ENCODE peak calls at places on chromosomes 2 and 18, in eight cellular contexts. B, Q, K, Z, M, P, X and R are unnamed samples.
A peak's percentile ranks its signal among the peaks of the same experiment; 100 is the strongest.

GRCh38 chr2:216792222-216793001 is 67.5 kb downstream of the TNP1 start:
- DNase-seq in B (peak; percentile 59), Q (peak; percentile 82), K (peak; percentile 38), Z (peak; percentile 12), M (no peak), P (no peak), X (no peak), R (no peak)

GRCh38 chr18:49933530-49933929 is 120.2 kb upstream of the ACAA2 start:
- DNase-seq in B (peak; percentile 27), Q (no peak), K (no peak), Z (peak; percentile 85), M (no peak), P (no peak), X (no peak), R (no peak)

GRCh38 chr18:79585395-79586370 is 93.9 kb upstream of the CTDP1 start:
- DNase-seq in B (no peak), Q (no peak), K (no peak), Z (no peak), M (no peak), P (no peak), X (no peak), R (no peak)

GRCh38 chr18:55386545-55386944 is 201.4 kb downstream of the TCF4 start:
- DNase-seq in B (no peak), Q (no peak), K (no peak), Z (no peak), M (no peak), P (no peak), X (no peak), R (no peak)

GRCh38 chr2:32910883-32911598 is 35.7 kb upstream of the LTBP1 start:
- DNase-seq in B (no peak), Q (no peak), K (no peak), Z (no peak), M (no peak), P (no peak), X (no peak), R (no peak)

GRCh38 chr2:64524604-64525322 is 635 bp downstream of the AFTPH start:
- DNase-seq in B (no peak), Q (no peak), K (peak; percentile 17), Z (peak; percentile 6), M (peak; percentile 9), P (peak; percentile 34), X (peak; percentile 34), R (no peak)

GRCh38 chr2:38549851-38550250 is 52.9 kb downstream of the HNRNPLL start:
- DNase-seq in B (no peak), Q (no peak), K (no peak), Z (no peak), M (no peak), P (no peak), X (no peak), R (no peak)

GRCh38 chr2:30664761-30665358 is 142.4 kb downstream of the CAPN13 start:
- DNase-seq in B (peak; percentile 86), Q (peak; percentile 81), K (peak; percentile 37), Z (peak; percentile 89), M (no peak), P (peak; percentile 24), X (no peak), R (peak; percentile 81)

GRCh38 chr2:208148803-208149202 is 2.8 kb upstream of the CRYGB start:
- DNase-seq in B (no peak), Q (no peak), K (no peak), Z (no peak), M (no peak), P (no peak), X (no peak), R (no peak)

GRCh38 chr2:10345126-10345525 is 42.4 kb downstream of the HPCAL1 start:
- DNase-seq in B (no peak), Q (no peak), K (no peak), Z (no peak), M (no peak), P (no peak), X (no peak), R (no peak)

GRCh38 chr2:100893753-100894530 is 74.0 kb downstream of the NPAS2 start:
- DNase-seq in B (no peak), Q (no peak), K (peak; percentile 93), Z (no peak), M (no peak), P (no peak), X (no peak), R (no peak)

GRCh38 chr18:23077493-23078256 is 57.6 kb upstream of the CABLES1 start:
- DNase-seq in B (no peak), Q (no peak), K (peak; percentile 59), Z (no peak), M (no peak), P (no peak), X (no peak), R (no peak)

GRCh38 chr2:158559252-158559651 is 102.5 kb downstream of the PKP4 start:
- DNase-seq in B (no peak), Q (no peak), K (no peak), Z (no peak), M (no peak), P (no peak), X (no peak), R (no peak)

GRCh38 chr2:240387669-240388358 is 47.6 kb upstream of the GPC1 start:
- DNase-seq in B (peak; percentile 98), Q (peak; percentile 71), K (peak; percentile 53), Z (peak; percentile 92), M (no peak), P (peak; percentile 46), X (no peak), R (peak; percentile 93)

GRCh38 chr18:79509536-79509930 is 113.8 kb downstream of the NFATC1 start:
- DNase-seq in B (no peak), Q (no peak), K (no peak), Z (no peak), M (no peak), P (no peak), X (no peak), R (peak; percentile 62)

GRCh38 chr2:240140511-240140910 is at the start of gene OTOS:
- DNase-seq in B (no peak), Q (no peak), K (no peak), Z (no peak), M (no peak), P (no peak), X (no peak), R (no peak)

GRCh38 chr2:171793691-171794678 is 100.1 kb downstream of the SLC25A12 start:
- DNase-seq in B (no peak), Q (peak; percentile 11), K (no peak), Z (peak; percentile 14), M (no peak), P (no peak), X (no peak), R (no peak)

GRCh38 chr2:209499071-209499470 is 75.2 kb downstream of the MAP2 start:
- DNase-seq in B (peak; percentile 67), Q (no peak), K (no peak), Z (peak; percentile 62), M (no peak), P (no peak), X (no peak), R (no peak)

DNA sequence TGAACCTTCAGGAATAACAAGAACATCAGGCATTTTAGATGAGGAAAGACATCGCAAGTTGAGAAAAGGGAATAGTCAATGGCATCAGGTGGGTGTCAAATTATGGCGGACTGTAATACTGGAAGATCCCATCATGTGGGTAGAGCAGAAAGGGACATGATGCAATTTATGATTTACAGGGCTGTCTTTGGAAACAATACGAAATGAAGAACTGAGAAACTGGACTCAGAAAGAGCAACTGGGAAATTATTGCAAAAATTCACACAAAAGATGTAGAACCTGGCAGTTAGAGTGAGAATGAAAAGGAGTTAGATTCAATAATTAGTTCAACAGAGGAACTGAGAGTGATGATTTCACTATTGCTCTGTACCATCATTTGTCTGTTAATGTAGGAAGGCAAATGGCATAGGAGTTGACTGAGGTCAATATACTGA is 1635.0 kb upstream of the ACVR2A start:
- DNase-seq in B (no peak), Q (no peak), K (no peak), Z (no peak), M (no peak), P (no peak), X (no peak), R (no peak)
- TF ChIP-seq CTCF in B (no peak), Q (no peak), K (no peak), Z (no peak), M (no peak), P (no peak), X (no peak), R (no peak)

GRCh38 chr2:237956402-237956736 is 10.4 kb upstream of the UBE2F start:
- DNase-seq in B (no peak), Q (no peak), K (no peak), Z (no peak), M (no peak), P (no peak), X (peak; percentile 5), R (no peak)
- TF ChIP-seq CTCF in B (no peak), Q (no peak), K (no peak), Z (peak; percentile 17), M (no peak), P (no peak), X (no peak), R (no peak)

GRCh38 chr2:179412116-179412515 is 147.5 kb upstream of the SESTD1 start:
- DNase-seq in B (no peak), Q (no peak), K (no peak), Z (peak; percentile 44), M (no peak), P (no peak), X (no peak), R (no peak)

DNA sequence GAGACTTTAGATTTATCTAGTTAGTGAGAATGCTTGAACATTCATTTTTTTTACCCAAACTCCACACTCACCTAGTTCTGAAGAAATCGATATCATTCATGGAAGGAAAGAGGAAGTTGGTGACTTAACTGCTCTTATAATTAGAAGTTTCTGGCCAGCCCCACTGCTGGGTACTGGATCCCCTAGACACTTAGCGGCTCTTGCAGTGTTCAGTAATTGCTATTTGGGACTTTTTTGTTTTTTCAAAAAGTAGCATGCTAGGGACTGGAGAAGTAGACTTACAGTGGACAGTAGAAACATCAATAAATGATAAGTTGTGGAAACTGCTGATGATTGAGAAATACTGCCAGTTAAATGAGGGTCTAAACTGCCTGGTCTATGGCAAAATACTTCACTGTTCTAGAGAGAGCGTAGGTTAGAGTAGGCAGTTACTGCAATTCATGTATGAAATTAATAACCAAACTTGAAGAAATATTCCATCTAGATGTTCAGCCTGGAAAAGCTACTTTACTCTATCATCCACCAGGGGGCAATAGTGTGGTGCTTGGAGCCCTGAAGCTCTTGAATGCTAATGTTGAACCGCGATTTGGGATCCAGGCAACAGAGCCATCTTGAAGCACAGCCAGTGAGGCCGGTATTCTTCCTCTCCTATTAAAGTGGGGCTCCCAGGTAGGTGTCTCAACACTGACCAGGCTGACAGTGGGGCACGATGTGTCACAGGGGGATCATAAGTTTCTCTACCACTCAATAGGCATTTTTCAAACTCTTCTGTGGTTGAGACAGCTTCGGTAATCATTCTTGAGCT is 146.1 kb upstream of the SESTD1 start:
- DNase-seq in B (peak; percentile 58), Q (no peak), K (peak; percentile 73), Z (peak; percentile 85), M (no peak), P (peak; percentile 38), X (peak; percentile 29), R (no peak)
- TF ChIP-seq CTCF in B (peak; percentile 93), Q (peak; percentile 79), K (peak; percentile 83), Z (peak; percentile 89), M (peak; percentile 46), P (peak; percentile 34), X (peak; percentile 81), R (peak; percentile 80)

DNA sequence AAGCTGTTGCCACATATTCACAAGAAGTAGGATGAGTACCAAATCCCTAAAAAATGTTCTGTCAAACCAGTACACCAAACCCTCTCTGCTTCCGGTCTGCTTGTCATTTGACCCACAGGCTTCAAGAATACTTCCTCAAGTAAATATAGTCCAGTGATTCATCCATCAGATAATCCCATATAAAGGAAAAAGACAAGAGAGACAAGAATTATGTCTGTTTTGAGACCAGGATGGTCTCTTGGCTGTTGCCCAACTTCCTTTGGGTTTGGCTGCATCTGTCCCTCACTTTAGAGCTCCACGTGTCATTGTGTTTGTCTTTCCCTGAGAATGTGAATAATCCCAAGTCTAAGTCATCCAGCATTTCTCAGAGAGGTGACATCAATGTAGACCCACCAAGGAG is 91.5 kb upstream of the NRP2 start:
- DNase-seq in B (peak; percentile 56), Q (peak; percentile 21), K (no peak), Z (peak; percentile 36), M (no peak), P (no peak), X (no peak), R (no peak)
- TF ChIP-seq CTCF in B (no peak), Q (no peak), K (no peak), Z (no peak), M (no peak), P (no peak), X (no peak), R (no peak)